ENCODE peak calls at places on chromosomes 13 and 19, in eight cellular contexts. R is GM12878; D is thoracic aorta; Z is NCI-H1048; O is HT-29; M is activated CD4-positive, alpha-beta T cell treated with anti-CD3 and anti-CD28 coated beads for 48 hours; B is lower leg skin; I is stomach. G is an unnamed sample.
A peak's percentile ranks its signal among the peaks of the same experiment; 100 is the strongest.

GRCh38 chr13:67278230-67278629 is 48.1 kb upstream of the PCDH9 start:
- DNase-seq in R (no peak), D (no peak), Z (no peak), O (no peak), M (no peak), B (no peak), I (no peak), G (no peak)

GRCh38 chr13:57073983-57074382 is 66.7 kb upstream of the PRR20A start:
- DNase-seq in R (no peak), D (no peak), Z (no peak), O (no peak), M (no peak), B (no peak), I (no peak), G (no peak)

GRCh38 chr19:12647490-12648071 is 19.0 kb downstream of the MAN2B1 start:
- DNase-seq in R (no peak), D (no peak), Z (peak; percentile 59), O (peak; percentile 43), M (peak; percentile 73), B (no peak), I (peak; percentile 82), G (peak; percentile 94)

GRCh38 chr19:1156305-1156801 is 17.7 kb downstream of the SBNO2 start:
- DNase-seq in R (no peak), D (no peak), Z (no peak), O (no peak), M (no peak), B (peak; percentile 91), I (no peak), G (no peak)

GRCh38 chr13:20831933-20832332 is 58.2 kb upstream of the EEF1AKMT1 start:
- DNase-seq in R (no peak), D (no peak), Z (no peak), O (no peak), M (no peak), B (no peak), I (no peak), G (no peak)

GRCh38 chr19:30287259-30287658 is 84.9 kb upstream of the ZNF536 start:
- DNase-seq in R (no peak), D (no peak), Z (no peak), O (no peak), M (no peak), B (no peak), I (no peak), G (no peak)

GRCh38 chr19:51695088-51695487 is 2.0 kb downstream of the SPACA6 start:
- DNase-seq in R (no peak), D (no peak), Z (no peak), O (no peak), M (no peak), B (peak; percentile 60), I (peak; percentile 16), G (no peak)

GRCh38 chr13:112561478-112561877 is 26.5 kb downstream of the TUBGCP3 start:
- DNase-seq in R (no peak), D (no peak), Z (no peak), O (no peak), M (no peak), B (no peak), I (no peak), G (no peak)